ENCODE peak calls at places on chromosomes 16 and 17, in nine cellular contexts. D, J, O, N, P, A, H, C and G are unnamed samples.

GRCh38 chr16:3355589-3355988 is at the start of gene OR2C1:
- DNase-seq in C (no peak), D (no peak), N (no peak), H (no peak), P (no peak), J (no peak), O (no peak), A (no peak), G (no peak)

GRCh38 chr16:89357460-89357859 is 132.9 kb downstream of the ANKRD11 start:
- DNase-seq in C (peak; percentile 60), A (no peak), P (no peak), D (no peak), N (no peak), J (peak; percentile 84), H (no peak), O (no peak), G (no peak)

GRCh38 chr17:49071106-49071505 is 61.5 kb upstream of the B4GALNT2 start:
- DNase-seq in O (no peak), C (no peak), A (no peak), D (peak; percentile 33), P (no peak), N (no peak), J (no peak), H (peak; percentile 15), G (no peak)

GRCh38 chr17:31674305-31674704 is 184.7 kb downstream of the COPRS start:
- DNase-seq in H (no peak), P (no peak), N (no peak), O (no peak), A (no peak), J (no peak), D (peak; percentile 50), C (no peak), G (no peak)

GRCh38 chr17:42270175-42270545 is 6.0 kb downstream of the STAT5B start:
- DNase-seq in P (no peak), O (no peak), A (no peak), J (no peak), H (no peak), D (no peak), C (no peak), N (no peak), G (no peak)

GRCh38 chr17:8912060-8912981 is 44.8 kb upstream of the PIK3R6 start:
- DNase-seq in D (no peak), P (no peak), O (no peak), N (no peak), C (no peak), A (no peak), J (no peak), H (no peak), G (no peak)

GRCh38 chr16:10765772-10766171 is 22.1 kb downstream of the NUBP1 start:
- DNase-seq in J (no peak), N (no peak), H (no peak), P (peak; percentile 39), D (no peak), A (no peak), O (no peak), C (no peak), G (no peak)

GRCh38 chr17:1147664-1148063 is 32.1 kb downstream of the ABR start:
- DNase-seq in D (peak; percentile 43), H (peak; percentile 80), J (no peak), C (peak; percentile 70), N (no peak), P (no peak), O (no peak), A (no peak), G (peak; percentile 38)

GRCh38 chr17:55510986-55511721 is at the start of gene SMIM36:
- DNase-seq in C (no peak), H (no peak), P (no peak), J (no peak), A (no peak), D (no peak), O (no peak), N (peak; percentile 46), G (no peak)

GRCh38 chr17:58339775-58340622 is 11.4 kb upstream of the TSPOAP1 start:
- DNase-seq in J (peak; percentile 51), D (no peak), C (no peak), A (no peak), N (no peak), H (no peak), P (peak; percentile 2), O (no peak), G (no peak)

GRCh38 chr16:53840472-53840871 is 136.5 kb downstream of the FTO start:
- DNase-seq in P (no peak), H (no peak), O (no peak), C (no peak), D (no peak), N (no peak), A (no peak), J (no peak), G (no peak)

GRCh38 chr17:80152057-80152831 is 5.3 kb upstream of the EIF4A3 start:
- DNase-seq in C (no peak), H (no peak), A (no peak), N (no peak), D (peak; percentile 69), O (no peak), J (no peak), P (no peak), G (no peak)

GRCh38 chr17:76248013-76248782 is 7.9 kb upstream of the RNF157 start:
- DNase-seq in D (no peak), J (no peak), C (peak; percentile 34), H (peak; percentile 39), O (no peak), A (no peak), P (no peak), N (no peak), G (no peak)

GRCh38 chr17:76247304-76247703 is 7.0 kb upstream of the RNF157 start:
- DNase-seq in P (no peak), H (no peak), N (no peak), C (no peak), O (no peak), A (no peak), D (no peak), J (no peak), G (no peak)

GRCh38 chr17:76243826-76244679 is 3.8 kb upstream of the RNF157 start:
- DNase-seq in J (no peak), P (no peak), O (no peak), D (no peak), C (no peak), N (no peak), A (no peak), H (no peak), G (peak; percentile 78)

GRCh38 chr17:76250141-76250540 is 9.8 kb upstream of the RNF157 start:
- DNase-seq in N (no peak), D (no peak), O (no peak), H (no peak), A (no peak), J (no peak), C (no peak), P (no peak), G (no peak)

DNA sequence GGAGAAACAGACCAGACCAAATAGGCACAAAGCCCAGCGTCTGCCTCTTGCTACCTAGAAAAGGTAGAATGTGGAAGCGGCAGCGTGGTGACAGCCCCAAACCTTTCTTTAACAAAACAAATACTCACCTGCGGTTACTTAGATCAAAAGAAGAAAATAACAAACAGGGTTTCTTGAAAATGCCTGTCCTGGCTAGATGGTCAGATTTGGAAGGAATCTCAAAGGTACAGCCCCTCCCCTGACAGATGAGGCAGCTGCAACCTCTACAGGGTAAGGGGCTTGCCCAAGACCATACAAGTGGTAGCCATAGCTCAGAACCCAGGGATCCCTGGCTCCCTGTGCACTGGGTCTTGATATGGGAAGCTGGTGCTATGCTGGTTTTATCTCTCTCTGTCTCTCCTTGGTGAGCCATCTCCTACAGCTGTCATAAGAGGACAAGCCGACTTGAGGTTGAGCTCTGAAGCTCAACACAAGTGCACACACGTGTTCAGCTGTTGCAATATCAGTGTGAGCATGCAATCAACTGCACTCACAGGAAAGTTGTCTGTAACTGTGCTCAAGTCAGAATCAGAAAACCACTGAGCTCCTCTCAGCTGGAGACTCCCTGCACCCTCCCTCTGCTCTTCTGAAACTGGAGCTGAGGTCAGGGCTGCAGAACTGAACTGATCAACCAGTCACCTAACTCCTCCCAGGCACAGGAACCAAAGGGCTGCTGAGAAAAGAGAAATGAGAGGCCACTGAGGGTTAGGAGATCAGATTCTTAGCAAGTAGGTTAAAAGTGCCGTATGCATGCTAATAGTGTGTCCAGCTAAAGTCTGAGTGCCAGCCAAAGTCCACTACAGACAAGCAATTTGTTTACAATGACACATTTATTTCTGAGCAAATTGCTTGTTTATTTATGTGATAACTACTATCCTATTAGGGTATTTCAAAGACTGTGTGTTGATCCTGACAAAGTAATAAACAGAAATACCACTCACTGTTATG is 6.1 kb upstream of the RNF157 start:
- DNase-seq in N (no peak), C (no peak), D (peak; percentile 53), H (no peak), O (no peak), A (no peak), J (no peak), P (peak; percentile 79), G (no peak)
- TF ChIP-seq POLR2A in N (peak; percentile 17), C (no peak), D (no peak), H (no peak), O (no peak), A (peak; percentile 16), J (no peak), P (peak; percentile 69), G (no peak)

GRCh38 chr16:69157189-69157588 is 24.7 kb downstream of the UTP4 start:
- DNase-seq in D (no peak), P (no peak), C (no peak), A (no peak), O (no peak), H (no peak), J (no peak), N (no peak), G (no peak)
- TF ChIP-seq POLR2A in D (no peak), P (no peak), C (no peak), A (no peak), O (no peak), H (no peak), J (no peak), N (no peak), G (no peak)

GRCh38 chr17:47099987-47100711 is 88.9 kb downstream of the CDC27 start:
- DNase-seq in J (peak; percentile 96), A (peak; percentile 91), O (peak; percentile 94), P (peak; percentile 53), N (peak; percentile 92), H (peak; percentile 91), D (peak; percentile 84), C (peak; percentile 89), G (peak; percentile 98)
- TF ChIP-seq POLR2A in J (no peak), A (peak; percentile 34), O (no peak), P (peak; percentile 29), N (no peak), H (peak; percentile 49), D (no peak), C (peak; percentile 10), G (no peak)

DNA sequence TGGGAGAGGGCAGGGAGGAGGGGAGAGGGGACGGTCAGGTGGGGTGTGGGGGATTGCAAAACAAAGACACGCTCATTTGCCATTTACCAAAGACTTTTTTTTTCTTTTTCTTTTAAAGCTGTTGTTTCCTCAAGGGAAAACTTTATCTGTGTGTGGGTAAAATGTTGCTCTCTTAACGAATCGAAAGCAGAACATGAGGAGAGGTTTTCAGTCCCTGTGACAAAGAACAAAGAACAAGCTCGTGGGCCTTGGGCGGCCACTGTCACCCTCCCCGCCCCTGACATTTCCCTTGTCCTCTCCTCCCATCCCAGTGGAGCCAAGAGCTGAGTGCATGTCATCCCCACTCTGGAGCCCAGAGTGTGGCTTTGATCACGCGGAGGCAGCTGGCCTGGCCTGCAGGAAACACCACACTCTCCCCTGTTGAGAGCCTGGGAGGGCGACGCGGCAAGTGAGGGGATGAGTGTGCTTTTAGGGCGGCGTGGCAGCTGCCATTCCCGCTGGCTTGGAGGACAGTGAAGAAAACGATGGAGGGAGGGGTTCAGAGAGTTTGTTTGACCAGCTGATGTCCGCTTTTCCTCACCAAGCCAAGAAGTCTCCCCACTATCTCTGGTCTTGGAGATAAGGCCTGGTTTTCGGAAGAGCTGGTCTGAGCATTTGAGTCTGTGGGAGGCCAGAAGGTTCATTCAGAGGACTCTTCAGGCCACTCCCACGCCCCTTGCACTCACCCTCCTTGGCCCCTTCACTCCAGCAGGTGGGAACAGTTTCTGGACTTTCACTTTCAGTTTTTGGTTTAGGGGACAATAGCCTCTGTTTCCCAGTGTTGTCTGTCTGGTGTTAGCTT is 11.4 kb downstream of the CCR7 start:
- DNase-seq in H (no peak), O (peak; percentile 82), D (peak; percentile 43), A (no peak), J (peak; percentile 85), N (peak; percentile 46), P (no peak), C (no peak), G (peak; percentile 96)
- TF ChIP-seq POLR2A in H (no peak), O (no peak), D (no peak), A (no peak), J (no peak), N (no peak), P (peak; percentile 57), C (no peak), G (no peak)